ENCODE peak calls at places on chromosomes 3 and 15, in seven cellular contexts. T is transverse colon; J is heart left ventricle; S is fibroblast of the aortic adventitia; M is KG1; H is SW480; Z is CD8-positive, alpha-beta memory T cell. X is an unnamed sample.

GRCh38 chr15:44489464-44489863 is 47.5 kb upstream of the EIF3J start:
- DNase-seq in T (no peak), J (no peak), S (peak), M (no peak), H (peak), Z (no peak), X (no peak)

GRCh38 chr15:42273900-42274692 is 863 bp upstream of the TMEM87A start:
- DNase-seq in T (peak), J (peak), S (peak), M (peak), H (peak), Z (peak), X (peak)

GRCh38 chr3:99319961-99320360 is 318.4 kb upstream of the COL8A1 start:
- DNase-seq in T (no peak), J (no peak), S (peak), M (no peak), H (no peak), Z (no peak), X (no peak)

GRCh38 chr3:141212555-141212954 is 19.1 kb upstream of the PXYLP1 start:
- DNase-seq in T (no peak), J (no peak), S (no peak), M (no peak), H (no peak), Z (no peak), X (no peak)

GRCh38 chr15:88992216-88992615 is 79.0 kb upstream of the MFGE8 start:
- DNase-seq in T (no peak), J (no peak), S (no peak), M (no peak), H (no peak), Z (no peak), X (no peak)

GRCh38 chr15:48962662-48963523 is 826 bp downstream of the SHC4 start:
- DNase-seq in T (no peak), J (peak), S (peak), M (no peak), H (peak), Z (no peak), X (peak)

GRCh38 chr15:45337224-45337623 is 41.1 kb downstream of the GATM start:
- DNase-seq in T (no peak), J (no peak), S (no peak), M (no peak), H (no peak), Z (no peak), X (no peak)

GRCh38 chr15:70504305-70504951 is 258.9 kb downstream of the UACA start:
- DNase-seq in T (peak), J (peak), S (peak), M (peak), H (peak), Z (no peak), X (no peak)

GRCh38 chr3:174524203-174524602 is 334.9 kb upstream of the NAALADL2 start:
- DNase-seq in T (no peak), J (no peak), S (no peak), M (no peak), H (no peak), Z (no peak), X (no peak)

GRCh38 chr3:61688307-61688695 is 126.9 kb downstream of the PTPRG start:
- DNase-seq in T (no peak), J (no peak), S (no peak), M (no peak), H (no peak), Z (no peak), X (no peak)

GRCh38 chr15:69815793-69816192 is 281.9 kb downstream of the TLE3 start:
- DNase-seq in T (no peak), J (no peak), S (no peak), M (no peak), H (no peak), Z (no peak), X (no peak)

GRCh38 chr3:148943531-148944200 is 47.7 kb upstream of the GYG1 start:
- DNase-seq in T (no peak), J (no peak), S (peak), M (peak), H (peak), Z (no peak), X (peak)

GRCh38 chr3:150083653-150084037 is 113.0 kb upstream of the PFN2 start:
- DNase-seq in T (peak), J (no peak), S (peak), M (no peak), H (no peak), Z (no peak), X (no peak)

GRCh38 chr3:98972720-98973119 is 71.2 kb upstream of the DCBLD2 start:
- DNase-seq in T (no peak), J (no peak), S (no peak), M (no peak), H (no peak), Z (no peak), X (no peak)

GRCh38 chr3:105812194-105812586 is 56.6 kb downstream of the CBLB start:
- DNase-seq in T (no peak), J (no peak), S (peak), M (no peak), H (no peak), Z (no peak), X (no peak)

GRCh38 chr3:143849854-143850549 is 1.7 kb upstream of the SLC9A9 start:
- DNase-seq in T (no peak), J (no peak), S (peak), M (no peak), H (no peak), Z (no peak), X (no peak)

GRCh38 chr15:60423540-60423939 is 25.8 kb upstream of the ANXA2 start:
- DNase-seq in T (no peak), J (no peak), S (peak), M (no peak), H (peak), Z (no peak), X (peak)

X was measured in Calu3.